ENCODE peak calls at places on chromosomes 3 and 15, in ten cellular contexts. One of them, this sample, is unnamed.

GRCh38 chr3:10459954-10460754 is 45.2 kb downstream of the ATP2B2 start:
- DNase-seq in AG09309: no peak
- DNase-seq in activated effector memory CD4-positive, alpha-beta T cell treated with Interleukin-2 at 50 U/mL for 16 hours: peak
- DNase-seq in B cell: peak
- DNase-seq in NCI-H1092 treated with DMSO at 0.1 percent for 48 hours: no peak
- DNase-seq in HEK293T: peak
- DNase-seq in IMR-90: peak
- DNase-seq in NCI-H510A treated with DMSO at 0.1 percent for 48 hours: no peak
- DNase-seq in HT-29: peak
- DNase-seq in WTC11: peak
- DNase-seq in this sample: peak

GRCh38 chr15:52337961-52338535 is 42.4 kb upstream of the MYO5C start:
- DNase-seq in AG09309: no peak
- DNase-seq in activated effector memory CD4-positive, alpha-beta T cell treated with Interleukin-2 at 50 U/mL for 16 hours: no peak
- DNase-seq in WTC11: no peak
- DNase-seq in B cell: no peak
- DNase-seq in HEK293T: no peak
- DNase-seq in NCI-H1092 treated with DMSO at 0.1 percent for 48 hours: no peak
- DNase-seq in IMR-90: no peak
- DNase-seq in NCI-H510A treated with DMSO at 0.1 percent for 48 hours: no peak
- DNase-seq in HT-29: no peak
- DNase-seq in this sample: no peak

GRCh38 chr15:57607570-57608000 is 15.9 kb downstream of the MYZAP start:
- DNase-seq in activated effector memory CD4-positive, alpha-beta T cell treated with Interleukin-2 at 50 U/mL for 16 hours: no peak
- DNase-seq in NCI-H1092 treated with DMSO at 0.1 percent for 48 hours: no peak
- DNase-seq in HT-29: peak
- DNase-seq in B cell: no peak
- DNase-seq in NCI-H510A treated with DMSO at 0.1 percent for 48 hours: no peak
- DNase-seq in HEK293T: no peak
- DNase-seq in AG09309: no peak
- DNase-seq in IMR-90: no peak
- DNase-seq in WTC11: no peak
- DNase-seq in this sample: no peak

GRCh38 chr15:93028632-93029612 is 60.1 kb downstream of the RGMA start:
- DNase-seq in NCI-H1092 treated with DMSO at 0.1 percent for 48 hours: no peak
- DNase-seq in HEK293T: no peak
- DNase-seq in IMR-90: peak
- DNase-seq in WTC11: no peak
- DNase-seq in AG09309: peak
- DNase-seq in NCI-H510A treated with DMSO at 0.1 percent for 48 hours: no peak
- DNase-seq in B cell: no peak
- DNase-seq in HT-29: no peak
- DNase-seq in activated effector memory CD4-positive, alpha-beta T cell treated with Interleukin-2 at 50 U/mL for 16 hours: no peak
- DNase-seq in this sample: peak

GRCh38 chr15:89999676-90000174 is 1.4 kb upstream of the ZNF710 start:
- DNase-seq in NCI-H510A treated with DMSO at 0.1 percent for 48 hours: no peak
- DNase-seq in HEK293T: no peak
- DNase-seq in AG09309: no peak
- DNase-seq in HT-29: peak
- DNase-seq in IMR-90: peak
- DNase-seq in activated effector memory CD4-positive, alpha-beta T cell treated with Interleukin-2 at 50 U/mL for 16 hours: no peak
- DNase-seq in NCI-H1092 treated with DMSO at 0.1 percent for 48 hours: no peak
- DNase-seq in B cell: no peak
- DNase-seq in WTC11: peak
- DNase-seq in this sample: no peak

GRCh38 chr3:38640661-38641441 is 8.6 kb downstream of the SCN5A start:
- DNase-seq in NCI-H1092 treated with DMSO at 0.1 percent for 48 hours: no peak
- DNase-seq in IMR-90: no peak
- DNase-seq in HT-29: no peak
- DNase-seq in activated effector memory CD4-positive, alpha-beta T cell treated with Interleukin-2 at 50 U/mL for 16 hours: no peak
- DNase-seq in HEK293T: no peak
- DNase-seq in WTC11: peak
- DNase-seq in B cell: no peak
- DNase-seq in NCI-H510A treated with DMSO at 0.1 percent for 48 hours: no peak
- DNase-seq in AG09309: no peak
- DNase-seq in this sample: no peak

GRCh38 chr15:68431792-68432401 is at the start of gene ITGA11:
- DNase-seq in NCI-H510A treated with DMSO at 0.1 percent for 48 hours: peak
- DNase-seq in AG09309: no peak
- DNase-seq in WTC11: peak
- DNase-seq in HT-29: no peak
- DNase-seq in B cell: no peak
- DNase-seq in NCI-H1092 treated with DMSO at 0.1 percent for 48 hours: peak
- DNase-seq in activated effector memory CD4-positive, alpha-beta T cell treated with Interleukin-2 at 50 U/mL for 16 hours: no peak
- DNase-seq in IMR-90: peak
- DNase-seq in HEK293T: peak
- DNase-seq in this sample: peak

GRCh38 chr15:29066310-29066709 is 180.5 kb downstream of the APBA2 start:
- DNase-seq in IMR-90: no peak
- DNase-seq in activated effector memory CD4-positive, alpha-beta T cell treated with Interleukin-2 at 50 U/mL for 16 hours: no peak
- DNase-seq in AG09309: no peak
- DNase-seq in NCI-H510A treated with DMSO at 0.1 percent for 48 hours: no peak
- DNase-seq in NCI-H1092 treated with DMSO at 0.1 percent for 48 hours: no peak
- DNase-seq in HEK293T: no peak
- DNase-seq in WTC11: no peak
- DNase-seq in B cell: no peak
- DNase-seq in HT-29: no peak
- DNase-seq in this sample: no peak

GRCh38 chr3:125300416-125300815 is 74.7 kb downstream of the ZNF148 start:
- DNase-seq in HEK293T: no peak
- DNase-seq in NCI-H510A treated with DMSO at 0.1 percent for 48 hours: no peak
- DNase-seq in B cell: no peak
- DNase-seq in WTC11: no peak
- DNase-seq in IMR-90: peak
- DNase-seq in HT-29: no peak
- DNase-seq in activated effector memory CD4-positive, alpha-beta T cell treated with Interleukin-2 at 50 U/mL for 16 hours: no peak
- DNase-seq in NCI-H1092 treated with DMSO at 0.1 percent for 48 hours: no peak
- DNase-seq in AG09309: peak
- DNase-seq in this sample: no peak

GRCh38 chr3:194840661-194841514 is 155.2 kb downstream of the FAM43A start:
- DNase-seq in WTC11: no peak
- DNase-seq in NCI-H1092 treated with DMSO at 0.1 percent for 48 hours: no peak
- DNase-seq in AG09309: no peak
- DNase-seq in NCI-H510A treated with DMSO at 0.1 percent for 48 hours: no peak
- DNase-seq in B cell: no peak
- DNase-seq in HEK293T: no peak
- DNase-seq in activated effector memory CD4-positive, alpha-beta T cell treated with Interleukin-2 at 50 U/mL for 16 hours: no peak
- DNase-seq in IMR-90: peak
- DNase-seq in HT-29: peak
- DNase-seq in this sample: no peak

GRCh38 chr15:73873889-73874511 is 636 bp downstream of the TBC1D21 start:
- DNase-seq in AG09309: peak
- DNase-seq in NCI-H510A treated with DMSO at 0.1 percent for 48 hours: no peak
- DNase-seq in IMR-90: peak
- DNase-seq in B cell: peak
- DNase-seq in HEK293T: peak
- DNase-seq in HT-29: peak
- DNase-seq in WTC11: no peak
- DNase-seq in activated effector memory CD4-positive, alpha-beta T cell treated with Interleukin-2 at 50 U/mL for 16 hours: no peak
- DNase-seq in NCI-H1092 treated with DMSO at 0.1 percent for 48 hours: peak
- DNase-seq in this sample: no peak

GRCh38 chr3:195738274-195739044 is 17.7 kb downstream of the MUC20 start:
- DNase-seq in AG09309: no peak
- DNase-seq in WTC11: no peak
- DNase-seq in B cell: no peak
- DNase-seq in NCI-H510A treated with DMSO at 0.1 percent for 48 hours: no peak
- DNase-seq in HEK293T: no peak
- DNase-seq in NCI-H1092 treated with DMSO at 0.1 percent for 48 hours: no peak
- DNase-seq in IMR-90: no peak
- DNase-seq in activated effector memory CD4-positive, alpha-beta T cell treated with Interleukin-2 at 50 U/mL for 16 hours: no peak
- DNase-seq in HT-29: no peak
- DNase-seq in this sample: peak

GRCh38 chr3:57756528-57757401 is 656 bp downstream of the SLMAP start:
- DNase-seq in NCI-H510A treated with DMSO at 0.1 percent for 48 hours: no peak
- DNase-seq in NCI-H1092 treated with DMSO at 0.1 percent for 48 hours: no peak
- DNase-seq in activated effector memory CD4-positive, alpha-beta T cell treated with Interleukin-2 at 50 U/mL for 16 hours: peak
- DNase-seq in HT-29: peak
- DNase-seq in WTC11: peak
- DNase-seq in IMR-90: peak
- DNase-seq in AG09309: no peak
- DNase-seq in B cell: peak
- DNase-seq in HEK293T: peak
- DNase-seq in this sample: peak

GRCh38 chr3:167120828-167121227 is 259.3 kb downstream of the ZBBX start:
- DNase-seq in HEK293T: no peak
- DNase-seq in IMR-90: no peak
- DNase-seq in B cell: no peak
- DNase-seq in HT-29: no peak
- DNase-seq in NCI-H510A treated with DMSO at 0.1 percent for 48 hours: no peak
- DNase-seq in AG09309: no peak
- DNase-seq in WTC11: no peak
- DNase-seq in activated effector memory CD4-positive, alpha-beta T cell treated with Interleukin-2 at 50 U/mL for 16 hours: no peak
- DNase-seq in NCI-H1092 treated with DMSO at 0.1 percent for 48 hours: no peak
- DNase-seq in this sample: no peak

GRCh38 chr3:72694398-72694797 is 153.8 kb downstream of the SHQ1 start:
- DNase-seq in NCI-H1092 treated with DMSO at 0.1 percent for 48 hours: no peak
- DNase-seq in IMR-90: peak
- DNase-seq in HT-29: no peak
- DNase-seq in NCI-H510A treated with DMSO at 0.1 percent for 48 hours: no peak
- DNase-seq in HEK293T: no peak
- DNase-seq in activated effector memory CD4-positive, alpha-beta T cell treated with Interleukin-2 at 50 U/mL for 16 hours: no peak
- DNase-seq in B cell: no peak
- DNase-seq in AG09309: peak
- DNase-seq in WTC11: no peak
- DNase-seq in this sample: no peak

GRCh38 chr3:128226794-128227399 is 73.6 kb downstream of the EEFSEC start:
- DNase-seq in HEK293T: peak
- DNase-seq in NCI-H1092 treated with DMSO at 0.1 percent for 48 hours: no peak
- DNase-seq in AG09309: no peak
- DNase-seq in WTC11: peak
- DNase-seq in B cell: peak
- DNase-seq in IMR-90: peak
- DNase-seq in activated effector memory CD4-positive, alpha-beta T cell treated with Interleukin-2 at 50 U/mL for 16 hours: no peak
- DNase-seq in HT-29: peak
- DNase-seq in NCI-H510A treated with DMSO at 0.1 percent for 48 hours: peak
- DNase-seq in this sample: no peak

GRCh38 chr3:39910828-39911464 is 101.5 kb downstream of the MYRIP start:
- DNase-seq in activated effector memory CD4-positive, alpha-beta T cell treated with Interleukin-2 at 50 U/mL for 16 hours: no peak
- DNase-seq in NCI-H1092 treated with DMSO at 0.1 percent for 48 hours: no peak
- DNase-seq in B cell: no peak
- DNase-seq in HT-29: no peak
- DNase-seq in AG09309: no peak
- DNase-seq in NCI-H510A treated with DMSO at 0.1 percent for 48 hours: no peak
- DNase-seq in HEK293T: no peak
- DNase-seq in WTC11: no peak
- DNase-seq in IMR-90: no peak
- DNase-seq in this sample: no peak

GRCh38 chr3:9912294-9912935 is 4.5 kb upstream of the IL17RC start:
- DNase-seq in HT-29: no peak
- DNase-seq in AG09309: peak
- DNase-seq in NCI-H510A treated with DMSO at 0.1 percent for 48 hours: no peak
- DNase-seq in NCI-H1092 treated with DMSO at 0.1 percent for 48 hours: no peak
- DNase-seq in WTC11: no peak
- DNase-seq in B cell: no peak
- DNase-seq in IMR-90: peak
- DNase-seq in activated effector memory CD4-positive, alpha-beta T cell treated with Interleukin-2 at 50 U/mL for 16 hours: no peak
- DNase-seq in HEK293T: no peak
- DNase-seq in this sample: no peak

GRCh38 chr15:55289011-55289572 is 521 bp downstream of the RAB27A start:
- DNase-seq in NCI-H510A treated with DMSO at 0.1 percent for 48 hours: peak
- DNase-seq in AG09309: no peak
- DNase-seq in activated effector memory CD4-positive, alpha-beta T cell treated with Interleukin-2 at 50 U/mL for 16 hours: no peak
- DNase-seq in NCI-H1092 treated with DMSO at 0.1 percent for 48 hours: no peak
- DNase-seq in B cell: peak
- DNase-seq in WTC11: peak
- DNase-seq in HEK293T: peak
- DNase-seq in HT-29: peak
- DNase-seq in IMR-90: peak
- DNase-seq in this sample: peak

GRCh38 chr3:51704511-51704950 is 2.3 kb upstream of the GRM2 start:
- DNase-seq in HT-29: no peak
- DNase-seq in activated effector memory CD4-positive, alpha-beta T cell treated with Interleukin-2 at 50 U/mL for 16 hours: no peak
- DNase-seq in AG09309: no peak
- DNase-seq in HEK293T: no peak
- DNase-seq in B cell: no peak
- DNase-seq in IMR-90: no peak
- DNase-seq in NCI-H1092 treated with DMSO at 0.1 percent for 48 hours: no peak
- DNase-seq in WTC11: no peak
- DNase-seq in NCI-H510A treated with DMSO at 0.1 percent for 48 hours: no peak
- DNase-seq in this sample: peak

This sample was measured in right lobe of liver.